ENCODE peak calls at places on chromosomes 12 and 14, in four cellular contexts. O, E, W and L are unnamed samples. For H3K4me1 and H3K9me3, the result is how much of the 10 kb centered on the place peaks cover.

GRCh38 chr14:65411656-65412188 is 808 bp upstream of the FUT8 start:
- DNase-seq in E (peak), W (peak), O (peak), L (peak)

GRCh38 chr14:24984846-24985589 is 64.9 kb downstream of the STXBP6 start:
- DNase-seq in W (no peak), E (no peak), O (peak), L (no peak)

GRCh38 chr14:99531221-99532096 is 50.2 kb downstream of the CCNK start:
- DNase-seq in W (no peak), E (peak), O (no peak), L (no peak)

GRCh38 chr14:35196571-35196970 is 74.2 kb downstream of the PRORP start:
- DNase-seq in E (no peak), W (no peak), O (no peak), L (no peak)

GRCh38 chr12:57881035-57881973 is 34.8 kb upstream of the CTDSP2 start:
- DNase-seq in O (no peak), E (peak), W (no peak), L (no peak)

GRCh38 chr14:100077441-100077840 is 12.2 kb downstream of the EVL start:
- DNase-seq in E (no peak), W (peak), O (no peak), L (no peak)

GRCh38 chr12:122977153-122977552 is 2.1 kb downstream of the OGFOD2 start:
- DNase-seq in E (no peak), O (no peak), W (no peak), L (no peak)

GRCh38 chr14:22547948-22548750 is 40.9 kb downstream of the DAD1 start:
- DNase-seq in O (no peak), E (no peak), W (no peak), L (no peak)

GRCh38 chr12:20572451-20572850 is 122.7 kb upstream of the SLCO1C1 start:
- DNase-seq in O (no peak), E (no peak), W (no peak), L (no peak)

GRCh38 chr12:20577054-20577453 is 118.1 kb upstream of the SLCO1C1 start:
- DNase-seq in W (no peak), O (no peak), E (no peak), L (no peak)

GRCh38 chr12:20578142-20578541 is 117.0 kb upstream of the SLCO1C1 start:
- DNase-seq in E (no peak), O (no peak), W (no peak), L (no peak)

GRCh38 chr12:20576528-20576927 is 118.6 kb upstream of the SLCO1C1 start:
- DNase-seq in E (no peak), O (no peak), W (no peak), L (no peak)
- TF ChIP-seq CTCF in E (no peak), O (no peak), W (no peak), L (no peak)

GRCh38 chr12:38282886-38283285 is 33.7 kb upstream of the ALG10B start:
- DNase-seq in O (no peak), W (no peak), E (no peak), L (no peak)
- H3K4me1 ChIP-seq in O (under half), W (under half), E (under half), L (under half)

GRCh38 chr12:54989829-54990228 is 5.3 kb upstream of the TESPA1 start:
- DNase-seq in W (no peak), O (no peak), E (no peak), L (no peak)
- H3K9me3 ChIP-seq in W (under half), O (under half), E (under half), L (under half)

GRCh38 chr12:30440826-30441602 is 254.7 kb downstream of the IPO8 start:
- DNase-seq in E (peak), O (peak), W (no peak), L (no peak)
- TF ChIP-seq CTCF in E (peak), O (peak), W (no peak), L (no peak)

GRCh38 chr12:116160883-116161458 is 116.5 kb downstream of the MED13L start:
- DNase-seq in E (no peak), O (no peak), W (no peak), L (no peak)

GRCh38 chr12:116159593-116159992 is 117.9 kb downstream of the MED13L start:
- DNase-seq in O (no peak), E (no peak), W (no peak), L (no peak)

GRCh38 chr12:116161588-116161987 is 115.9 kb downstream of the MED13L start:
- DNase-seq in W (no peak), O (no peak), E (peak), L (no peak)

GRCh38 chr12:116159175-116159574 is 118.3 kb downstream of the MED13L start:
- DNase-seq in W (no peak), E (peak), O (no peak), L (no peak)

GRCh38 chr12:116160196-116160595 is 117.3 kb downstream of the MED13L start:
- DNase-seq in W (no peak), O (peak), E (peak), L (no peak)
- H3K4me1 ChIP-seq in W (half or more), O (under half), E (under half), L (under half)

GRCh38 chr14:20197459-20197858 is 6.8 kb downstream of the OR11G2 start:
- DNase-seq in W (no peak), E (no peak), O (no peak), L (peak)
- H3K9me3 ChIP-seq in W (under half), E (under half), O (under half), L (under half)